ENCODE peak calls at places on chromosomes 12 and 14, in five cellular contexts. T is CD8-positive, alpha-beta memory T cell; E is T-helper 9 cell; O is neural progenitor cell; Z is NCI-H345. R is an unnamed sample.
A peak's percentile ranks its signal among the peaks of the same experiment; 100 is the strongest.

GRCh38 chr12:109640961-109641360 is 67.4 kb downstream of the MVK start:
- DNase-seq in T (no peak), E (no peak), O (no peak), Z (no peak), R (no peak)

GRCh38 chr12:85835810-85836715 is at the start of gene RASSF9:
- DNase-seq in T (no peak), E (no peak), O (peak; percentile 18), Z (no peak), R (peak; percentile 79)

GRCh38 chr12:49389092-49389703 is 21.9 kb downstream of the SPATS2 start:
- DNase-seq in T (peak; percentile 38), E (peak; percentile 33), O (peak; percentile 86), Z (no peak), R (peak; percentile 27)

GRCh38 chr14:97917169-97917568 is 1120.0 kb downstream of the VRK1 start:
- DNase-seq in T (no peak), E (no peak), O (no peak), Z (no peak), R (no peak)

GRCh38 chr14:99918781-99919180 is 125.6 kb downstream of the EML1 start:
- DNase-seq in T (no peak), E (no peak), O (no peak), Z (no peak), R (no peak)

GRCh38 chr14:105066285-105067071 is 1.2 kb upstream of the GPR132 start:
- DNase-seq in T (no peak), E (no peak), O (no peak), Z (no peak), R (peak; percentile 52)

GRCh38 chr12:110351119-110351518 is 52.4 kb downstream of the ANAPC7 start:
- DNase-seq in T (no peak), E (no peak), O (no peak), Z (no peak), R (no peak)

GRCh38 chr12:70033310-70033709 is 208.3 kb downstream of the MYRFL start:
- DNase-seq in T (no peak), E (no peak), O (no peak), Z (no peak), R (no peak)

GRCh38 chr12:3315201-3315661 is 175.8 kb upstream of the PRMT8 start:
- DNase-seq in T (no peak), E (no peak), O (no peak), Z (peak; percentile 80), R (no peak)

GRCh38 chr12:77940566-77940965 is 109.9 kb downstream of the NAV3 start:
- DNase-seq in T (no peak), E (no peak), O (no peak), Z (no peak), R (no peak)

GRCh38 chr14:72000907-72001306 is 68.7 kb downstream of the RGS6 start:
- DNase-seq in T (no peak), E (no peak), O (no peak), Z (no peak), R (peak; percentile 85)

GRCh38 chr12:131785763-131786330 is 42.3 kb upstream of the MMP17 start:
- DNase-seq in T (no peak), E (no peak), O (no peak), Z (no peak), R (no peak)

GRCh38 chr14:102078840-102079699 is 7.8 kb downstream of the HSP90AA1 start:
- DNase-seq in T (no peak), E (no peak), O (no peak), Z (no peak), R (no peak)

GRCh38 chr14:83741269-83741668 is 1788.7 kb upstream of the FLRT2 start:
- DNase-seq in T (no peak), E (no peak), O (no peak), Z (no peak), R (no peak)

GRCh38 chr14:34211732-34212131 is 250.3 kb downstream of the SPTSSA start:
- DNase-seq in T (no peak), E (no peak), O (no peak), Z (no peak), R (no peak)

GRCh38 chr14:102525213-102526143 is 15.9 kb upstream of the ANKRD9 start:
- DNase-seq in T (peak; percentile 54), E (no peak), O (no peak), Z (peak; percentile 65), R (no peak)

GRCh38 chr12:2083008-2083407 is 30.2 kb downstream of the CACNA1C start:
- DNase-seq in T (no peak), E (no peak), O (no peak), Z (no peak), R (no peak)

GRCh38 chr12:16325426-16325825 is 22.0 kb upstream of the MGST1 start:
- DNase-seq in T (no peak), E (no peak), O (no peak), Z (peak; percentile 86), R (no peak)